ENCODE peak calls at places on chromosomes 11 and 22, in nine cellular contexts. One of them, this sample, is unnamed. For H3K4me1, the result is how much of the 10 kb centered on the place peaks cover.

GRCh38 chr22:50530280-50530856 is 556 bp upstream of the TYMP start:
- DNase-seq in cardiac muscle cell: no peak
- DNase-seq in heart right ventricle: peak
- DNase-seq in OCI-LY7: peak
- DNase-seq in upper lobe of right lung: peak
- DNase-seq in foreskin keratinocyte: peak
- DNase-seq in hepatocyte: peak
- DNase-seq in IMR-90: peak
- DNase-seq in tibial artery: peak
- DNase-seq in this sample: peak

GRCh38 chr11:110891411-110891810 is 179.2 kb upstream of the ARHGAP20 start:
- DNase-seq in cardiac muscle cell: no peak
- DNase-seq in heart right ventricle: no peak
- DNase-seq in OCI-LY7: no peak
- DNase-seq in upper lobe of right lung: no peak
- DNase-seq in foreskin keratinocyte: peak
- DNase-seq in hepatocyte: no peak
- DNase-seq in IMR-90: peak
- DNase-seq in tibial artery: no peak
- DNase-seq in this sample: no peak

GRCh38 chr11:95076416-95076815 is 9.7 kb downstream of the SRSF8 start:
- DNase-seq in cardiac muscle cell: no peak
- DNase-seq in heart right ventricle: no peak
- DNase-seq in OCI-LY7: no peak
- DNase-seq in upper lobe of right lung: no peak
- DNase-seq in foreskin keratinocyte: peak
- DNase-seq in hepatocyte: peak
- DNase-seq in IMR-90: peak
- DNase-seq in tibial artery: peak
- DNase-seq in this sample: no peak

GRCh38 chr11:41053894-41054293 is 405.6 kb downstream of the LRRC4C start:
- DNase-seq in cardiac muscle cell: no peak
- DNase-seq in heart right ventricle: no peak
- DNase-seq in OCI-LY7: no peak
- DNase-seq in upper lobe of right lung: no peak
- DNase-seq in foreskin keratinocyte: peak
- DNase-seq in hepatocyte: no peak
- DNase-seq in IMR-90: no peak
- DNase-seq in tibial artery: no peak
- DNase-seq in this sample: no peak

GRCh38 chr22:44209343-44209742 is 28.6 kb downstream of the PARVG start:
- DNase-seq in cardiac muscle cell: no peak
- DNase-seq in heart right ventricle: no peak
- DNase-seq in OCI-LY7: no peak
- DNase-seq in upper lobe of right lung: no peak
- DNase-seq in foreskin keratinocyte: no peak
- DNase-seq in hepatocyte: no peak
- DNase-seq in IMR-90: no peak
- DNase-seq in tibial artery: no peak
- DNase-seq in this sample: no peak

GRCh38 chr22:40641269-40641668 is 4.8 kb upstream of the MRTFA start:
- DNase-seq in cardiac muscle cell: no peak
- DNase-seq in heart right ventricle: no peak
- DNase-seq in OCI-LY7: no peak
- DNase-seq in upper lobe of right lung: no peak
- DNase-seq in foreskin keratinocyte: no peak
- DNase-seq in hepatocyte: no peak
- DNase-seq in IMR-90: no peak
- DNase-seq in tibial artery: peak
- DNase-seq in this sample: no peak

GRCh38 chr11:8066036-8066910 is 14.7 kb upstream of the TUB start:
- DNase-seq in cardiac muscle cell: no peak
- DNase-seq in heart right ventricle: peak
- DNase-seq in OCI-LY7: no peak
- DNase-seq in upper lobe of right lung: no peak
- DNase-seq in foreskin keratinocyte: no peak
- DNase-seq in hepatocyte: no peak
- DNase-seq in IMR-90: no peak
- DNase-seq in tibial artery: no peak
- DNase-seq in this sample: no peak

GRCh38 chr11:101862410-101863233 is 52.2 kb upstream of the CEP126 start:
- DNase-seq in cardiac muscle cell: peak
- DNase-seq in heart right ventricle: no peak
- DNase-seq in OCI-LY7: peak
- DNase-seq in upper lobe of right lung: no peak
- DNase-seq in foreskin keratinocyte: no peak
- DNase-seq in hepatocyte: peak
- DNase-seq in IMR-90: peak
- DNase-seq in tibial artery: no peak
- DNase-seq in this sample: peak

GRCh38 chr11:61549662-61550568 is 31.0 kb downstream of the SYT7 start:
- DNase-seq in cardiac muscle cell: no peak
- DNase-seq in heart right ventricle: peak
- DNase-seq in OCI-LY7: no peak
- DNase-seq in upper lobe of right lung: no peak
- DNase-seq in foreskin keratinocyte: no peak
- DNase-seq in hepatocyte: no peak
- DNase-seq in IMR-90: no peak
- DNase-seq in tibial artery: no peak
- DNase-seq in this sample: no peak

GRCh38 chr11:61550665-61551227 is 30.1 kb downstream of the SYT7 start:
- DNase-seq in cardiac muscle cell: no peak
- DNase-seq in heart right ventricle: no peak
- DNase-seq in OCI-LY7: no peak
- DNase-seq in upper lobe of right lung: no peak
- DNase-seq in foreskin keratinocyte: no peak
- DNase-seq in hepatocyte: no peak
- DNase-seq in IMR-90: no peak
- DNase-seq in tibial artery: no peak
- DNase-seq in this sample: no peak

GRCh38 chr11:61552108-61552635 is 28.7 kb downstream of the SYT7 start:
- DNase-seq in cardiac muscle cell: peak
- DNase-seq in heart right ventricle: peak
- DNase-seq in OCI-LY7: no peak
- DNase-seq in upper lobe of right lung: no peak
- DNase-seq in foreskin keratinocyte: no peak
- DNase-seq in hepatocyte: no peak
- DNase-seq in IMR-90: no peak
- DNase-seq in tibial artery: no peak
- DNase-seq in this sample: no peak

GRCh38 chr11:61553373-61554171 is 27.3 kb downstream of the SYT7 start:
- DNase-seq in cardiac muscle cell: peak
- DNase-seq in heart right ventricle: no peak
- DNase-seq in OCI-LY7: no peak
- DNase-seq in upper lobe of right lung: no peak
- DNase-seq in foreskin keratinocyte: no peak
- DNase-seq in hepatocyte: peak
- DNase-seq in IMR-90: no peak
- DNase-seq in tibial artery: no peak
- DNase-seq in this sample: no peak

DNA sequence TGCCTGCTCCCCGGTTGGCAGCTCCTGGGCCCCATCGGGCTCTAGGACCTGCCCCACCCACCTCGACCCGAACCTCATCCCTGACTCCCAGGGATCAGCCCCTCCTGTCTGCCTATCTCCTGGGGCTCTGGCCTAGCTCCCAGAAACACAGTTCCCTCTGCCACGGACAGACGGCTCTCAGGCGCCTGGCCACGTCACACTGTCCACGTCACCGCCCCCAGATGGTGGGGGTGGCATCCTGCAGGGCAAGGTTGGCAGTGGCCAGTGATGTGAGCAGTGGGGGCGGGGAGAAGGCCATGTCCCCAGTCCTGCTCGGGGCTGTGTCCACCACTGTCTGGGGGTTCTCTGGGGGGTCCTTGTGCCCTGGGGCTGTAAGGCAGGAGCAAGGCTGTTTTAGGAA is 29.2 kb downstream of the SYT7 start:
- DNase-seq in cardiac muscle cell: no peak
- DNase-seq in heart right ventricle: peak
- DNase-seq in OCI-LY7: no peak
- DNase-seq in upper lobe of right lung: no peak
- DNase-seq in foreskin keratinocyte: no peak
- DNase-seq in hepatocyte: no peak
- DNase-seq in IMR-90: peak
- DNase-seq in tibial artery: no peak
- DNase-seq in this sample: no peak
- H3K4me1 ChIP-seq in cardiac muscle cell: under half
- H3K4me1 ChIP-seq in heart right ventricle: under half
- H3K4me1 ChIP-seq in OCI-LY7: under half
- H3K4me1 ChIP-seq in upper lobe of right lung: under half
- H3K4me1 ChIP-seq in foreskin keratinocyte: under half
- H3K4me1 ChIP-seq in hepatocyte: under half
- H3K4me1 ChIP-seq in IMR-90: under half
- H3K4me1 ChIP-seq in tibial artery: under half
- H3K4me1 ChIP-seq in this sample: under half

GRCh38 chr11:57481315-57481714 is 21.0 kb downstream of the RTN4RL2 start:
- DNase-seq in cardiac muscle cell: no peak
- DNase-seq in heart right ventricle: no peak
- DNase-seq in OCI-LY7: no peak
- DNase-seq in upper lobe of right lung: no peak
- DNase-seq in foreskin keratinocyte: no peak
- DNase-seq in hepatocyte: no peak
- DNase-seq in IMR-90: no peak
- DNase-seq in tibial artery: no peak
- DNase-seq in this sample: no peak

GRCh38 chr11:57483570-57483934 is 23.2 kb downstream of the RTN4RL2 start:
- DNase-seq in cardiac muscle cell: no peak
- DNase-seq in heart right ventricle: no peak
- DNase-seq in OCI-LY7: no peak
- DNase-seq in upper lobe of right lung: no peak
- DNase-seq in foreskin keratinocyte: no peak
- DNase-seq in hepatocyte: no peak
- DNase-seq in IMR-90: no peak
- DNase-seq in tibial artery: no peak
- DNase-seq in this sample: no peak

GRCh38 chr11:57484141-57484710 is 23.9 kb downstream of the RTN4RL2 start:
- DNase-seq in cardiac muscle cell: no peak
- DNase-seq in heart right ventricle: no peak
- DNase-seq in OCI-LY7: peak
- DNase-seq in upper lobe of right lung: no peak
- DNase-seq in foreskin keratinocyte: no peak
- DNase-seq in hepatocyte: no peak
- DNase-seq in IMR-90: no peak
- DNase-seq in tibial artery: no peak
- DNase-seq in this sample: peak

GRCh38 chr11:57481915-57482781 is 21.8 kb downstream of the RTN4RL2 start:
- DNase-seq in cardiac muscle cell: no peak
- DNase-seq in heart right ventricle: no peak
- DNase-seq in OCI-LY7: no peak
- DNase-seq in upper lobe of right lung: no peak
- DNase-seq in foreskin keratinocyte: no peak
- DNase-seq in hepatocyte: no peak
- DNase-seq in IMR-90: no peak
- DNase-seq in tibial artery: no peak
- DNase-seq in this sample: no peak

DNA sequence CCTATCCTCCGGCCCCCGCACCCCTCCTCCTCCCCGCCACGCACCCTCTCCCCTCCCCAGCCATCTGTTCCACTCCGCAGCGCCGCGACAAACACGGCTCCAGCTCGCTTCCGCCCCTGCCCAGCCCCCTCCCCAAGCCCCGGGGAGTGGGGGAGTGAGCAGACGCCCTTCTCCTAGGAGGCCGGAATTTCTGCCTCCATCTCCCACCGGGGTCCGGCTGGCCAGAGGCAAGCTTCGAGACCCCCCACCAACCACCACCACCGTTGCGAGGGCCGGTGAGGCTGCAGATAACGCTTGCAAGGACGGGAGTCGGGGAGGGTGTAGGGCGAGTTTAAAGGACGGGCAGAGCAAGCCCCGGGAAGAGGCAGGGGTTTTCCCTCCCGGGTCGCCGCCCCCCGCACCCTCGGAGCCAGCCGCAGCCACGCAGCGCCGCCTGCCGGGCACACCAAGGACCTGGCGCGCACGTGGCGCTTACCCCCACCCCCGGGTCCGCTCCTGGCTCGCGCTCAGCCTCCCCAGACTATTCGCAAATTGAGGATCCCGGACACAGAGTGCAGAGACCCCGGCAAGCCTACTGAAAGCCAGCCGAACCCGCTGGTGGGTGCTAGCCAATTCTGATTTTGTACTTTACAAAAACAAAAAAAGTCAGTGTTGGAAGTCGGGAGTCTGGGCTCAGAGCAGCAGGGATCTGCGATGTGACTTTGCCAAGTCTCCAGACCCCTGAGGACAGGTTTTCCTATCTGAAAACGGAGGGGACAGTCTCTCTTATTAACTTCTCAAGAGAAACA is 22.6 kb downstream of the RTN4RL2 start:
- DNase-seq in cardiac muscle cell: peak
- DNase-seq in heart right ventricle: no peak
- DNase-seq in OCI-LY7: peak
- DNase-seq in upper lobe of right lung: peak
- DNase-seq in foreskin keratinocyte: no peak
- DNase-seq in hepatocyte: peak
- DNase-seq in IMR-90: peak
- DNase-seq in tibial artery: no peak
- DNase-seq in this sample: peak
- TF ChIP-seq CTCF in cardiac muscle cell: peak
- TF ChIP-seq CTCF in heart right ventricle: peak
- TF ChIP-seq CTCF in OCI-LY7: peak
- TF ChIP-seq CTCF in upper lobe of right lung: peak
- TF ChIP-seq CTCF in foreskin keratinocyte: peak
- TF ChIP-seq CTCF in hepatocyte: peak
- TF ChIP-seq CTCF in IMR-90: peak
- TF ChIP-seq CTCF in tibial artery: peak
- TF ChIP-seq CTCF in this sample: no peak

DNA sequence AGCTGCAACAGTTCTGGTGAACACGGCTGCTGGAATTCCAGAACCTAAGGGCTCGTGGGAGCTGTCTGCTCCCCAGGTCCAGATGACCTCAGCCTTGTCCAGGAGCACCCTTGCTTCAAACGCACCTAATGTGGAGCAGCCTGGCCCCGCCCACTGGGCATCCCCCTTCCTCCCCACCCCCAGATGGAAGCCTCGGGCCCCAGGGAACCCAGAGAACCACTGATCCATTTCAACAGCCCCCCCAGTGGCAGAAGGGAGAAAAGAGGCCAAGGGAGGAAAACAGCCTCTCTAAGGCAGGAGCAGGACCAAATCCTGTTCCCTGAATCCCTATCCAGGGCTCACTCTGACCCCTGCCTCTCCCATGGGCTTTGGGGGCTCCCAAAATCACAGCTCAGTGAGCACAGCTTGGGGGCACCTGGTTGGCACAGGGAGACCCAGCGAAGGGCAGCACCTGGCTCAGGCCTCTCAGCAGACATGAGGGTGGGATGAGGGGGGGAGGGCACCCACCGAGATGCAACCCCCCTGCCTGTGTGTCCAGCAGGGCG is 1.2 kb downstream of the CYTH4 start:
- DNase-seq in cardiac muscle cell: peak
- DNase-seq in heart right ventricle: no peak
- DNase-seq in OCI-LY7: peak
- DNase-seq in upper lobe of right lung: no peak
- DNase-seq in foreskin keratinocyte: no peak
- DNase-seq in hepatocyte: no peak
- DNase-seq in IMR-90: no peak
- DNase-seq in tibial artery: no peak
- DNase-seq in this sample: peak
- H3K27ac ChIP-seq in cardiac muscle cell: no peak
- H3K27ac ChIP-seq in heart right ventricle: peak
- H3K27ac ChIP-seq in OCI-LY7: peak
- H3K27ac ChIP-seq in upper lobe of right lung: peak
- H3K27ac ChIP-seq in foreskin keratinocyte: no peak
- H3K27ac ChIP-seq in hepatocyte: no peak
- H3K27ac ChIP-seq in IMR-90: no peak
- H3K27ac ChIP-seq in tibial artery: no peak
- H3K27ac ChIP-seq in this sample: peak

GRCh38 chr11:125959931-125960330 is 14.1 kb downstream of the VSIG10L2 start:
- DNase-seq in cardiac muscle cell: no peak
- DNase-seq in heart right ventricle: no peak
- DNase-seq in OCI-LY7: no peak
- DNase-seq in upper lobe of right lung: no peak
- DNase-seq in foreskin keratinocyte: no peak
- DNase-seq in hepatocyte: no peak
- DNase-seq in IMR-90: no peak
- DNase-seq in tibial artery: no peak
- DNase-seq in this sample: no peak
- H3K4me1 ChIP-seq in cardiac muscle cell: under half
- H3K4me1 ChIP-seq in heart right ventricle: under half
- H3K4me1 ChIP-seq in OCI-LY7: under half
- H3K4me1 ChIP-seq in upper lobe of right lung: under half
- H3K4me1 ChIP-seq in foreskin keratinocyte: under half
- H3K4me1 ChIP-seq in hepatocyte: under half
- H3K4me1 ChIP-seq in IMR-90: under half
- H3K4me1 ChIP-seq in tibial artery: under half
- H3K4me1 ChIP-seq in this sample: under half